ENCODE peak calls at places on chromosomes 2 and 18, in six cellular contexts. D, C, P, Z, K and X are unnamed samples.

GRCh38 chr18:24878289-24878688 is 417.9 kb downstream of the HRH4 start:
- DNase-seq in Z (no peak), K (peak; percentile 47), P (peak; percentile 13), C (no peak), D (no peak), X (peak; percentile 72)

GRCh38 chr2:212843409-212844199 is 305.0 kb upstream of the ERBB4 start:
- DNase-seq in P (peak; percentile 89), D (no peak), Z (no peak), K (no peak), C (no peak), X (peak; percentile 63)

GRCh38 chr2:236787885-236788284 is 218.3 kb downstream of the ACKR3 start:
- DNase-seq in Z (no peak), C (no peak), K (peak; percentile 29), D (no peak), P (no peak), X (no peak)

GRCh38 chr18:43525149-43525548 is 247.9 kb upstream of the SYT4 start:
- DNase-seq in C (no peak), P (no peak), Z (no peak), K (no peak), D (peak; percentile 7), X (no peak)

GRCh38 chr18:32353257-32353656 is 117.4 kb downstream of the GAREM1 start:
- DNase-seq in D (no peak), P (no peak), C (no peak), Z (no peak), K (no peak), X (no peak)

GRCh38 chr2:218296200-218296599 is 3.9 kb upstream of the TMBIM1 start:
- DNase-seq in Z (no peak), D (peak; percentile 73), K (no peak), P (no peak), C (no peak), X (no peak)

GRCh38 chr18:5425721-5426120 is 118.1 kb downstream of the EPB41L3 start:
- DNase-seq in P (no peak), K (no peak), D (no peak), Z (no peak), C (no peak), X (no peak)

GRCh38 chr2:208413931-208414330 is 7.3 kb downstream of the PTH2R start:
- DNase-seq in Z (no peak), C (no peak), K (no peak), P (no peak), D (no peak), X (no peak)

DNA sequence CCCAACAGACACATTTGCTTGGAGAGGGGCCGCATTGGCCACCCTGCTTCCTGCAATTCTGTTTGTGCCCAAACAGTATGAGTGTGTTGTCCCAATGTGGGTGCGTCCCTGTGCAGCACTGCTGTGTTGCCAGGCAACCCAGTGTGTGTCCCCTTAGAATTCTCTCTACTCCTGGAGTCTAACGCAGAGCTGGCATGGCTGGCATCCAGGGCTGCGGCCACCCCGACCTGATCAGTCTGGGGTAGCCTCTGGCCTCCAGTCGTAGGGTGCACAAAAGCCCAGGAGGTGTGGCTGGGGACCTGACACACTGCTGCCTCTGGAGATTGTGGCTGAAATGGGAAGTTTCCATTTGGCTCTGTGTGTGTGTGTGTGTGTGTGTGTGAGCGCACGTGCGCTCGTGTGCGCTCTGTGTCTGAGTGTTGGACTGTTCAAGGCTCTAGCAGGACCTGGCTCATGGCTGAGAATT is 48.0 kb downstream of the TEX44 start:
- DNase-seq in K (peak; percentile 68), Z (peak; percentile 65), D (peak; percentile 37), P (no peak), C (no peak), X (peak; percentile 14)
- TF ChIP-seq CTCF in K (no peak), Z (peak; percentile 22), D (no peak), P (no peak), C (no peak), X (no peak)

GRCh38 chr2:241088791-241089732 is 13.0 kb downstream of the MTERF4 start:
- DNase-seq in D (no peak), C (no peak), Z (no peak), K (no peak), P (no peak), X (no peak)
- H3K4me3 ChIP-seq in D (no peak overlapping the region), C (no peak overlapping the region), Z (no peak overlapping the region), K (no peak overlapping the region), P (no peak overlapping the region), X (no peak overlapping the region)

GRCh38 chr2:190858817-190859216 is 21.8 kb upstream of the GLS start:
- DNase-seq in Z (no peak), K (no peak), D (no peak), P (peak; percentile 90), C (no peak), X (peak; percentile 85)

GRCh38 chr2:190854726-190855125 is 25.9 kb upstream of the GLS start:
- DNase-seq in C (no peak), D (no peak), Z (no peak), P (no peak), K (no peak), X (no peak)

GRCh38 chr2:190855245-190855644 is 25.4 kb upstream of the GLS start:
- DNase-seq in K (no peak), Z (no peak), D (no peak), C (no peak), P (no peak), X (no peak)

GRCh38 chr2:190859347-190860297 is 21.0 kb upstream of the GLS start:
- DNase-seq in P (peak; percentile 69), Z (no peak), K (no peak), D (no peak), C (no peak), X (peak; percentile 41)

GRCh38 chr2:190856985-190857384 is 23.6 kb upstream of the GLS start:
- DNase-seq in Z (no peak), P (no peak), C (no peak), K (no peak), D (no peak), X (no peak)
- TF ChIP-seq CTCF in Z (no peak), P (no peak), C (no peak), K (no peak), D (no peak), X (no peak)

GRCh38 chr2:241273552-241273988 is 41.9 kb downstream of the HDLBP start:
- DNase-seq in Z (no peak), C (no peak), K (no peak), P (no peak), D (no peak), X (no peak)
- H3K4me3 ChIP-seq in Z (peak overlapping the region; percentile 68), C (peak overlapping the region; percentile 66), K (no peak overlapping the region), P (no peak overlapping the region), D (no peak overlapping the region), X (no peak overlapping the region)

GRCh38 chr18:76844144-76844543 is 21.8 kb downstream of the ZNF236 start:
- DNase-seq in D (no peak), K (no peak), Z (no peak), C (no peak), P (no peak), X (no peak)

GRCh38 chr18:76850112-76850511 is 27.8 kb downstream of the ZNF236 start:
- DNase-seq in D (no peak), P (no peak), C (no peak), K (no peak), Z (no peak), X (no peak)

GRCh38 chr18:76846217-76846616 is 23.9 kb downstream of the ZNF236 start:
- DNase-seq in Z (no peak), K (no peak), P (no peak), D (no peak), C (no peak), X (no peak)

GRCh38 chr18:76844742-76845477 is 22.6 kb downstream of the ZNF236 start:
- DNase-seq in D (no peak), C (no peak), K (no peak), Z (no peak), P (peak; percentile 14), X (no peak)

DNA sequence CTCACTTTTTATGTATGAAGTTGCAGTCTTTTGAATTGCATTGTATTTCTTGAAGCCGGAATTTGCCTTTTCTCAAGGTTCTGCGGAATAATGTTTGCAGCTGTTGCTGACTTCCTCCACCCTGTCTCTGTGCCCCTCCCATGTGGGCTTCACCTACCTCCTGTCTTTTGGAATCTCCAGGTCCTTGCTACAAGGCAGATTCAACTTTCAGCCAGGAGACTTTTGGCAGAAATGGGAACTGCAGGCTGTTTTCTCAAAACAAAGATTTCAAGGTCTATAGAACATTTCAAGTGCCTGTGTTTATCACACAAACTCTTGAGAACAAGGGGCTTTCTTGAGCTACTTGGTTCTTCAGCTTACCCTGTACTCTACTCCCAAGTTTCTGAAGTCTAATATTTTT is 25.6 kb downstream of the ZNF236 start:
- DNase-seq in Z (peak; percentile 12), P (no peak), C (no peak), K (peak; percentile 7), D (peak; percentile 30), X (no peak)
- TF ChIP-seq CTCF in Z (peak; percentile 41), P (no peak), C (peak; percentile 17), K (peak; percentile 11), D (peak; percentile 36), X (peak; percentile 40)

DNA sequence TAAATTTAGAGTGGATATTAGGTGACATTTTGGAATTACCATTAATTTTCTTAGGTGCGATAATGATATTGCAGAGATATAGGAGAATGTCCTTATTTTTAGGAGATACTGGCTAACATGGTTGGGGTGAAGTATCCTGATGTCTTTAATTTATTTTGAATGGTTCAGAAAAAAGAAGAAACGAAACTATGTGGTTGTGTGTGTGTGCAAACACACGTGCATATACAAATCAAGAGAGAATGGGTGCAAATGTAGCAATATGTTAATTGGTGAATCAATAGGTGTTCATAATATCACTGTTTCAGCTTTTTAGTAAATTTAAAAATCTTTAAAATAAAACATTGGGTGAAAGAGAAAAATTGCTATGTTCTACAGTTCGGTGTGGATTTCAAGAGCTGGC is 140.9 kb downstream of the DIS3L2 start:
- DNase-seq in Z (no peak), P (no peak), K (no peak), D (no peak), C (no peak), X (no peak)
- H3K4me3 ChIP-seq in Z (no peak overlapping the region), P (no peak overlapping the region), K (no peak overlapping the region), D (no peak overlapping the region), C (no peak overlapping the region), X (no peak overlapping the region)

DNA sequence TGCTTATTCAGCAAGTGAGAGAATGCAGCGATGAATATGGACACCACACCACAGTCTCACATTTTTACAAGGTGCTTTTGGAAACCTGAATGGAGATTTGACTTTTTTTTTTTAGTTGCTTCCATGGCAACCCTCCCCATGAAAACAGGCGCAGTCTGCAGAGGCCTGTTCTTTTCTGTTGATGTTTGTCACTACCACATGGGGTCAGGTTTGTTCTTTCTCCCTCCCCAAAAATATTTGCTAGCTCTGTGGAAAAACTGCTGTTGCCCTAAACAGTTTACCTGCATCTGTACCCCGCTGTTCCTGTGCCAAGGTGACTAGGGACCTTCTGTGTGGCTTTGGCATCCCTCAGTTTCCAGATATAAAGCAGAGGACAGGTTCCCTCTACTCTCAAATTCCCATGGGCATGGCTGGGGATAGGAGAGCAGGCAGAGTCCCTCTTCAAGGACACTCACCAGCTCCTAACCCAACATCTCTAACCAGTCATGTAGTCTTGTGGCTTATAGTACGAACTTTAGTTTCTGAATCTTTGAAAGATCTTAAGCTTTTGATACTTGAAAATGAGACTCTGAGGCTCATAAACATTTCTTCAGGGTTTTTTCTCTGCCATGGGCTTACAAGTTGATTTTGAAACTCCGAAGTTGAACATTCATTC is 14.7 kb upstream of the MAPRE2 start:
- DNase-seq in Z (no peak), P (no peak), D (no peak), K (no peak), C (no peak), X (no peak)
- TF ChIP-seq CTCF in Z (peak; percentile 5), P (no peak), D (no peak), K (no peak), C (no peak), X (peak; percentile 18)

DNA sequence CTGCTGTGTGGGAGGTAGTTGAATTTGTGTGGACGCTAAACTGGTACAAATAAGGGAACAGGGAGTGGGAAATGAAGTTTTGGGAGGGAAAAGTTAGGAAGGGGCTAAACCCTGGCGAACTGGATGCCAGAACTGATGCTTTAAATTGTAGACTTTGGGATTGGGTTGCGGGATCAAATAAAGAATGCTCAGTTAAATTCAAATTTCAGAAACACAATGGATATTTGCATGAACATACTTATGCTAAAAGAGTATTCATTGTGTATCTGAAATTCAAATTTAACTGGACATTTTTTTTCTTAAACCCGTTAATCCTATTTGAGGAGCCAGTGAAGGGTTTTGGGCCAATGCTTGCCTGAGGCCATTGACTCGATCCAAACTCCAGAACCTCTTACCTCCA is 44.1 kb upstream of the YWHAQ start:
- DNase-seq in D (no peak), K (no peak), P (no peak), Z (no peak), C (no peak), X (no peak)
- H3K4me3 ChIP-seq in D (no peak overlapping the region), K (no peak overlapping the region), P (peak overlapping the region; percentile 46), Z (no peak overlapping the region), C (no peak overlapping the region), X (no peak overlapping the region)